ENCODE peak calls at places on chromosomes 5 and 9, in five cellular contexts. One of them, this sample, is unnamed.
A peak's percentile ranks its signal among the peaks of the same experiment; 100 is the strongest.

GRCh38 chr5:88833371-88834107 is 49.4 kb downstream of the MEF2C start:
- DNase-seq in CD8-positive, alpha-beta T cell: no peak
- DNase-seq in lung: no peak
- DNase-seq in psoas muscle: no peak
- DNase-seq in GM12878: no peak
- DNase-seq in this sample: no peak

GRCh38 chr5:9716838-9717281 is 86.7 kb upstream of the TAS2R1 start:
- DNase-seq in GM12878: peak; percentile 7
- DNase-seq in lung: no peak
- DNase-seq in CD8-positive, alpha-beta T cell: no peak
- DNase-seq in psoas muscle: no peak
- DNase-seq in this sample: peak; percentile 75

GRCh38 chr5:7462758-7463157 is 66.8 kb downstream of the ADCY2 start:
- DNase-seq in CD8-positive, alpha-beta T cell: no peak
- DNase-seq in GM12878: no peak
- DNase-seq in psoas muscle: no peak
- DNase-seq in lung: no peak
- DNase-seq in this sample: no peak

GRCh38 chr9:75130621-75131020 is 42.3 kb downstream of the OSTF1 start:
- DNase-seq in CD8-positive, alpha-beta T cell: no peak
- DNase-seq in psoas muscle: no peak
- DNase-seq in lung: no peak
- DNase-seq in GM12878: no peak
- DNase-seq in this sample: no peak

GRCh38 chr5:167208911-167209310 is 1082.5 kb upstream of the WWC1 start:
- DNase-seq in psoas muscle: no peak
- DNase-seq in GM12878: no peak
- DNase-seq in lung: no peak
- DNase-seq in CD8-positive, alpha-beta T cell: no peak
- DNase-seq in this sample: no peak

GRCh38 chr9:131282688-131283422 is 6.5 kb upstream of the FAM78A start:
- DNase-seq in GM12878: no peak
- DNase-seq in psoas muscle: peak; percentile 85
- DNase-seq in CD8-positive, alpha-beta T cell: no peak
- DNase-seq in lung: no peak
- DNase-seq in this sample: no peak

GRCh38 chr5:170603101-170603500 is 99.3 kb downstream of the KCNIP1 start:
- DNase-seq in GM12878: no peak
- DNase-seq in psoas muscle: no peak
- DNase-seq in CD8-positive, alpha-beta T cell: no peak
- DNase-seq in lung: no peak
- DNase-seq in this sample: no peak

GRCh38 chr5:145510324-145510723 is 324.8 kb downstream of the PRELID2 start:
- DNase-seq in lung: no peak
- DNase-seq in CD8-positive, alpha-beta T cell: no peak
- DNase-seq in psoas muscle: no peak
- DNase-seq in GM12878: no peak
- DNase-seq in this sample: no peak

GRCh38 chr9:36488322-36488838 is 84.3 kb upstream of the MELK start:
- DNase-seq in lung: no peak
- DNase-seq in GM12878: no peak
- DNase-seq in CD8-positive, alpha-beta T cell: no peak
- DNase-seq in psoas muscle: no peak
- DNase-seq in this sample: no peak

GRCh38 chr5:61327761-61328753 is 4.0 kb upstream of the ZSWIM6 start:
- DNase-seq in lung: no peak
- DNase-seq in GM12878: peak; percentile 48
- DNase-seq in psoas muscle: no peak
- DNase-seq in CD8-positive, alpha-beta T cell: no peak
- DNase-seq in this sample: peak; percentile 91

GRCh38 chr5:173903396-173904140 is 15.4 kb downstream of the CPEB4 start:
- DNase-seq in lung: no peak
- DNase-seq in CD8-positive, alpha-beta T cell: no peak
- DNase-seq in psoas muscle: no peak
- DNase-seq in GM12878: no peak
- DNase-seq in this sample: no peak

GRCh38 chr5:158958048-158958994 is 141.4 kb downstream of the EBF1 start:
- DNase-seq in lung: no peak
- DNase-seq in CD8-positive, alpha-beta T cell: no peak
- DNase-seq in psoas muscle: no peak
- DNase-seq in GM12878: peak; percentile 78
- DNase-seq in this sample: no peak

GRCh38 chr9:73782166-73782565 is 630.5 kb downstream of the ANXA1 start:
- DNase-seq in CD8-positive, alpha-beta T cell: no peak
- DNase-seq in GM12878: no peak
- DNase-seq in psoas muscle: no peak
- DNase-seq in lung: no peak
- DNase-seq in this sample: peak; percentile 23

GRCh38 chr5:130141689-130142320 is 237.5 kb downstream of the CHSY3 start:
- DNase-seq in psoas muscle: no peak
- DNase-seq in lung: no peak
- DNase-seq in GM12878: no peak
- DNase-seq in CD8-positive, alpha-beta T cell: no peak
- DNase-seq in this sample: peak; percentile 49

GRCh38 chr5:473344-474192 is 30.6 kb downstream of the EXOC3 start:
- DNase-seq in lung: peak; percentile 40
- DNase-seq in CD8-positive, alpha-beta T cell: no peak
- DNase-seq in psoas muscle: peak; percentile 68
- DNase-seq in GM12878: no peak
- DNase-seq in this sample: peak; percentile 29

GRCh38 chr5:160260881-160261815 is 31.8 kb downstream of the FABP6 start:
- DNase-seq in psoas muscle: no peak
- DNase-seq in CD8-positive, alpha-beta T cell: no peak
- DNase-seq in GM12878: no peak
- DNase-seq in lung: peak; percentile 64
- DNase-seq in this sample: peak; percentile 72

GRCh38 chr5:16558984-16559629 is 57.7 kb downstream of the RETREG1 start:
- DNase-seq in psoas muscle: no peak
- DNase-seq in GM12878: no peak
- DNase-seq in CD8-positive, alpha-beta T cell: no peak
- DNase-seq in lung: no peak
- DNase-seq in this sample: no peak

GRCh38 chr5:175809531-175810121 is 61.8 kb upstream of the CPLX2 start:
- DNase-seq in lung: no peak
- DNase-seq in GM12878: no peak
- DNase-seq in CD8-positive, alpha-beta T cell: no peak
- DNase-seq in psoas muscle: no peak
- DNase-seq in this sample: no peak

GRCh38 chr5:122077451-122078115 is 476 bp downstream of the LOX start:
- DNase-seq in CD8-positive, alpha-beta T cell: no peak
- DNase-seq in psoas muscle: peak; percentile 54
- DNase-seq in lung: no peak
- DNase-seq in GM12878: no peak
- DNase-seq in this sample: no peak

GRCh38 chr5:96220610-96221390 is 212.2 kb downstream of the PCSK1 start:
- DNase-seq in psoas muscle: no peak
- DNase-seq in lung: no peak
- DNase-seq in GM12878: peak; percentile 25
- DNase-seq in CD8-positive, alpha-beta T cell: no peak
- DNase-seq in this sample: peak; percentile 94

GRCh38 chr5:2253063-2253653 is 370.4 kb upstream of the IRX4 start:
- DNase-seq in lung: no peak
- DNase-seq in CD8-positive, alpha-beta T cell: no peak
- DNase-seq in GM12878: no peak
- DNase-seq in psoas muscle: no peak
- DNase-seq in this sample: no peak

GRCh38 chr9:9998491-9999287 is 614.1 kb downstream of the PTPRD start:
- DNase-seq in CD8-positive, alpha-beta T cell: no peak
- DNase-seq in lung: no peak
- DNase-seq in psoas muscle: no peak
- DNase-seq in GM12878: no peak
- DNase-seq in this sample: peak; percentile 17
- TF ChIP-seq CTCF in CD8-positive, alpha-beta T cell: no peak
- TF ChIP-seq CTCF in lung: no peak
- TF ChIP-seq CTCF in psoas muscle: no peak
- TF ChIP-seq CTCF in GM12878: peak; percentile 20
- TF ChIP-seq CTCF in this sample: peak; percentile 16

DNA sequence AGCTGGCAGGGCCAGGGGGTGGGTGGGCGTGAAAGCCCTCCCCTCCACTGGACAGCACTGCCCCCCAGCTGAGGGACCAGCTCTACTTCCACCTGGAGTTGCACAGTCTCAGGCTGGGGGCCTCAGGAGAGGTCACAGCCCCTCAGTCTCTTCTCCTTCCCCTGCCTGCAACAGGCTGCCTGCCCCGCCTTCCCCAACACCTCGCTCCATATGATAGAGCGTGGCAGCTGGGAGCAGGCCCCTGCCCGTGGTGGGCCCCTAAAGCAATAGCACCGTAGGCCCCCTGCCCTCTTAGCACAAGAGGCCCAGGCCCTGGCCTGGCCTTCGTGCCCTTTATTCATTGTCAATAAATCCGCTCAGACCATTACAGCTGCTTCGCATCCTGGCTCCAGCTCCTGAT is 3.9 kb downstream of the RELL2 start:
- DNase-seq in GM12878: no peak
- DNase-seq in lung: no peak
- DNase-seq in psoas muscle: no peak
- DNase-seq in CD8-positive, alpha-beta T cell: no peak
- DNase-seq in this sample: no peak
- H3K4me3 ChIP-seq in GM12878: no peak overlapping the region
- H3K4me3 ChIP-seq in lung: no peak overlapping the region
- H3K4me3 ChIP-seq in psoas muscle: no peak overlapping the region
- H3K4me3 ChIP-seq in CD8-positive, alpha-beta T cell: no peak overlapping the region
- H3K4me3 ChIP-seq in this sample: no peak overlapping the region

GRCh38 chr5:140262221-140262620 is 40.7 kb downstream of the PFDN1 start:
- DNase-seq in CD8-positive, alpha-beta T cell: no peak
- DNase-seq in lung: no peak
- DNase-seq in GM12878: no peak
- DNase-seq in psoas muscle: no peak
- DNase-seq in this sample: no peak
- H3K27me3 ChIP-seq in CD8-positive, alpha-beta T cell: no peaks in the 10 kb centered on the region
- H3K27me3 ChIP-seq in lung: no peaks in the 10 kb centered on the region
- H3K27me3 ChIP-seq in GM12878: no peaks in the 10 kb centered on the region
- H3K27me3 ChIP-seq in psoas muscle: no peaks in the 10 kb centered on the region
- H3K27me3 ChIP-seq in this sample: no peaks in the 10 kb centered on the region

DNA sequence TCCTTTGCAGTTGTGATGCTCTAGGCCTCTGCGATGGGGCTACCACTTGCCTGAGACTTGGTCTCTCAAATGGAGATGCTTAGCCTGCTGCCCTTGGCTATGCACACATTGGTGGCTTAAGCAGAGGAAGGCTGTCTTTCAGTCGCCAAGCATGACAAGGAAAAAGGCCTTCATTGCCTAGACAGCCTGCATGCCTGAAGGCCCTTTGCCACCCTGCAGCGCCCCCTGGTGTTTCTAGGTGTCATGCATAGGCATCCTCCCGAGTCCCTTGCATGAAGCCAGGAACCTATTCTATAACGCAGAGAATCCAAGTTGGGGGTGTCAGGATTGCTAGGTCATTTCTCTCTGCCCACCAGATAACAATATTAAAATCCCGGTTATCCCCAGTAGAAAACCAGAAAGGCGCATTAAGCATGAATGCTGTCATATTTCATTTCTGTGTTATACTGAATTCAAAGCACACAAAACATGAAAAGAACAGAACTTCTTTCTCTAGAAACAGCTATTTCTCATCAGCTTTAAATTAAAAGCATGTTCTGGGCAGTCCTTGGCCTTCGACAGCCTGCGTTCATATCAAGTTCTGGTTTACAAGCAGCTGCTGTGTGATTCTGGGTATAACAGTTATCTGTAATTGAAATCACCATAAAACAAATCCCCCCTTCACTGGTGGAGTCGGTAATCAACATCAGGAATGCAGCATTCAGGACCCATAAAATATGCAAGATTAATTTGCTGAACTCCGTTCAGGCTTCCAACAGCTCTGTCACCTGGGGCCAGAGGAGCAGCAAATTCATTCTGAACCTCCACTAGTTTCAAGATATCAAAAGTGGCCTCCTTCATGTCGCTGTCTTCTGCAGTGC is 59.7 kb upstream of the TRPC7 start:
- DNase-seq in GM12878: no peak
- DNase-seq in CD8-positive, alpha-beta T cell: no peak
- DNase-seq in lung: peak; percentile 76
- DNase-seq in psoas muscle: peak; percentile 71
- DNase-seq in this sample: peak; percentile 55
- TF ChIP-seq CTCF in GM12878: peak; percentile 86
- TF ChIP-seq CTCF in CD8-positive, alpha-beta T cell: no peak
- TF ChIP-seq CTCF in lung: peak; percentile 21
- TF ChIP-seq CTCF in psoas muscle: peak; percentile 43
- TF ChIP-seq CTCF in this sample: peak; percentile 92

DNA sequence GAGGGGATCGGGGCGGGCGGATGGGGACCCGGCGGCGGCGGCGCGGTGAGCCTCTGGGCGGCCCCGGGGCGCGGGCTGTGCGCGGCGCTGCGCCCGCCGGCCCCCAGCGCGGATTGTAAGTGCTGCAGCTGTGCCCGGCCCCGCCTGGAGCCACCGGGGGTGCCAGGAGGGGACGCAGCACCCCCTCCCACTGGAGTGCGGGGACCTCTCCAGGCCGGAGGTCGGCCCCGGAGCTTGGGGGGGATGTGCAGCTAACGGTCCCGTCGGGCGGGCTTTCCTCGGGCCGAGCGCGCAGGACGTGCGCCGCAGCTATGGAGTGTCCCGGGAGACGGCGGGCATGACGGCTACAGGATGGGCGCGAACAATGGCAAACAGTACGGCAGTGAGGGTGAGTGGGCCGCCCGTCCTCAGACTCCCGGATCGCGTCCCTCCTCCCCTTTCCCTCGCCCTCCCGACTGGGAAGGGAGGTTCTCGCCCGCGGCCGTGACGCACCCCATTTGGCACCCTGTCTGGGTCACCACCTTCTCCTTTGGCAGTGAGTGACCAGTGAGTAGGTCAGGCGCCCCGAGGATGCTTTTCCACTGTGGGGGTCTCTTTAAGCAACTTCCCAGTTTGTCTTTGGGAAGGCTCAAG is 462 bp downstream of the FBXL7 start:
- DNase-seq in lung: peak; percentile 49
- DNase-seq in psoas muscle: peak; percentile 78
- DNase-seq in GM12878: no peak
- DNase-seq in CD8-positive, alpha-beta T cell: no peak
- DNase-seq in this sample: peak; percentile 7
- H3K4me3 ChIP-seq in lung: peak overlapping the region; percentile 60
- H3K4me3 ChIP-seq in psoas muscle: peak overlapping the region; percentile 69
- H3K4me3 ChIP-seq in GM12878: no peak overlapping the region
- H3K4me3 ChIP-seq in CD8-positive, alpha-beta T cell: no peak overlapping the region
- H3K4me3 ChIP-seq in this sample: peak overlapping the region; percentile 57

GRCh38 chr9:86663905-86664304 is 283.4 kb downstream of the GAS1 start:
- DNase-seq in CD8-positive, alpha-beta T cell: no peak
- DNase-seq in psoas muscle: no peak
- DNase-seq in lung: no peak
- DNase-seq in GM12878: no peak
- DNase-seq in this sample: no peak
- H3K27me3 ChIP-seq in CD8-positive, alpha-beta T cell: no peaks in the 10 kb centered on the region
- H3K27me3 ChIP-seq in psoas muscle: no peaks in the 10 kb centered on the region
- H3K27me3 ChIP-seq in lung: no peaks in the 10 kb centered on the region
- H3K27me3 ChIP-seq in GM12878: no peaks in the 10 kb centered on the region
- H3K27me3 ChIP-seq in this sample: no peaks in the 10 kb centered on the region